ENCODE peak calls at places on chromosomes 16 and 17, in five cellular contexts. Q, M, A, T and Y are unnamed samples.

GRCh38 chr17:75683467-75684041 is 16.4 kb downstream of the SAP30BP start:
- DNase-seq in Q (no peak), M (no peak), A (no peak), T (no peak), Y (no peak)

GRCh38 chr17:40922239-40922638 is 15.2 kb downstream of the KRT23 start:
- DNase-seq in Q (no peak), M (no peak), A (no peak), T (peak), Y (no peak)

GRCh38 chr17:77801545-77802332 is 156.8 kb upstream of the TNRC6C start:
- DNase-seq in Q (no peak), M (peak), A (no peak), T (no peak), Y (no peak)

GRCh38 chr16:68265078-68265925 is 976 bp downstream of the SLC7A6 start:
- DNase-seq in Q (peak), M (no peak), A (no peak), T (peak), Y (no peak)

GRCh38 chr16:50580180-50580771 is 32.1 kb downstream of the NKD1 start:
- DNase-seq in Q (no peak), M (no peak), A (no peak), T (no peak), Y (no peak)

GRCh38 chr17:81961554-81962498 is 839 bp upstream of the NOTUM start:
- DNase-seq in Q (no peak), M (peak), A (no peak), T (peak), Y (no peak)

GRCh38 chr16:49350265-49351103 is 23.1 kb upstream of the C16orf78 start:
- DNase-seq in Q (peak), M (peak), A (peak), T (peak), Y (peak)

GRCh38 chr17:49050611-49051010 is 53.4 kb downstream of the IGF2BP1 start:
- DNase-seq in Q (no peak), M (no peak), A (no peak), T (no peak), Y (no peak)

GRCh38 chr17:83064732-83065659 is 14.4 kb upstream of the METRNL start:
- DNase-seq in Q (peak), M (peak), A (no peak), T (peak), Y (peak)

GRCh38 chr17:5584383-5584951 is at the start of gene NLRP1:
- DNase-seq in Q (peak), M (peak), A (no peak), T (peak), Y (peak)

GRCh38 chr16:23624092-23624491 is 17.0 kb downstream of the PALB2 start:
- DNase-seq in Q (no peak), M (no peak), A (no peak), T (no peak), Y (no peak)

GRCh38 chr16:3059041-3059722 is 6.3 kb upstream of the IL32 start:
- DNase-seq in Q (peak), M (peak), A (peak), T (peak), Y (peak)

GRCh38 chr16:3510410-3510809 is 9.6 kb downstream of the CLUAP1 start:
- DNase-seq in Q (no peak), M (no peak), A (no peak), T (no peak), Y (no peak)

GRCh38 chr17:42773290-42774035 is at the start of gene VPS25:
- DNase-seq in Q (peak), M (peak), A (peak), T (peak), Y (peak)

GRCh38 chr16:50653633-50654524 is 27.2 kb downstream of the SNX20 start:
- DNase-seq in Q (no peak), M (peak), A (no peak), T (no peak), Y (no peak)

GRCh38 chr17:53626286-53626685 is 196.4 kb upstream of the KIF2B start:
- DNase-seq in Q (no peak), M (no peak), A (no peak), T (no peak), Y (no peak)

GRCh38 chr17:21300601-21301571 is 16.4 kb downstream of the MAP2K3 start:
- DNase-seq in Q (no peak), M (peak), A (no peak), T (no peak), Y (no peak)

GRCh38 chr16:2037631-2038358 is 9.8 kb downstream of the NTHL1 start:
- DNase-seq in Q (no peak), M (peak), A (no peak), T (no peak), Y (no peak)

GRCh38 chr17:65190467-65191095 is 53.4 kb downstream of the RGS9 start:
- DNase-seq in Q (no peak), M (no peak), A (no peak), T (no peak), Y (no peak)

GRCh38 chr16:63466-63865 is 9.0 kb downstream of the RHBDF1 start:
- DNase-seq in Q (no peak), M (peak), A (no peak), T (no peak), Y (no peak)

GRCh38 chr16:76956801-76957200 is 234.2 kb upstream of the MON1B start:
- DNase-seq in Q (no peak), M (no peak), A (no peak), T (no peak), Y (no peak)

GRCh38 chr17:19318611-19319010 is 43.9 kb downstream of the B9D1 start:
- DNase-seq in Q (no peak), M (no peak), A (no peak), T (peak), Y (no peak)

GRCh38 chr16:20301840-20302239 is 25.5 kb downstream of the GP2 start:
- DNase-seq in Q (no peak), M (no peak), A (no peak), T (peak), Y (no peak)